ENCODE peak calls at places on chromosome 15, in seven cellular contexts. T, D, K, F, O, I and P are unnamed samples.

GRCh38 chr15:56491110-56491722 is 26.3 kb upstream of the MNS1 start:
- DNase-seq in O (peak), K (peak), F (peak), T (peak), D (peak), I (peak), P (peak)

GRCh38 chr15:75214293-75215096 is 12.8 kb downstream of the C15orf39 start:
- DNase-seq in F (no peak), K (no peak), D (no peak), T (no peak), I (no peak), O (no peak), P (no peak)

GRCh38 chr15:70323111-70323851 is 225.6 kb upstream of the TLE3 start:
- DNase-seq in F (peak), O (no peak), I (no peak), D (no peak), T (no peak), K (no peak), P (no peak)

GRCh38 chr15:100892013-100892355 is 12.4 kb downstream of the ALDH1A3 start:
- DNase-seq in F (peak), D (no peak), T (no peak), K (no peak), I (no peak), O (no peak), P (no peak)

GRCh38 chr15:87959080-87959479 is 297.5 kb downstream of the NTRK3 start:
- DNase-seq in K (no peak), T (no peak), D (no peak), O (no peak), F (no peak), I (no peak), P (no peak)

GRCh38 chr15:71588746-71589145 is 221.6 kb upstream of the NR2E3 start:
- DNase-seq in F (no peak), K (no peak), T (no peak), I (peak), O (no peak), D (no peak), P (no peak)

GRCh38 chr15:50881121-50882048 is 27.1 kb upstream of the AP4E1 start:
- DNase-seq in I (peak), K (no peak), D (no peak), F (no peak), O (no peak), T (no peak), P (no peak)

GRCh38 chr15:92112180-92112579 is 258.7 kb downstream of the SLCO3A1 start:
- DNase-seq in F (peak), T (no peak), K (no peak), I (no peak), O (peak), D (no peak), P (no peak)

GRCh38 chr15:68114356-68114755 is 60.2 kb downstream of the PIAS1 start:
- DNase-seq in T (no peak), I (no peak), K (no peak), O (no peak), F (no peak), D (no peak), P (no peak)

GRCh38 chr15:40421246-40422157 is 15.9 kb downstream of the IVD start:
- DNase-seq in K (peak), I (peak), D (peak), T (peak), F (peak), O (peak), P (peak)

GRCh38 chr15:43268111-43269105 is 1.7 kb upstream of the TGM5 start:
- DNase-seq in O (no peak), F (no peak), T (no peak), D (no peak), K (no peak), I (peak), P (no peak)

GRCh38 chr15:74889390-74889881 is 406 bp upstream of the MPI start:
- DNase-seq in F (peak), K (no peak), D (no peak), O (peak), T (no peak), I (no peak), P (no peak)

GRCh38 chr15:30991301-30992072 is at the start of gene MTMR10:
- DNase-seq in K (peak), T (peak), I (peak), F (peak), O (peak), D (peak), P (peak)

GRCh38 chr15:78956937-78957336 is 12.1 kb upstream of the CTSH start:
- DNase-seq in O (no peak), T (no peak), F (no peak), I (no peak), D (no peak), K (no peak), P (no peak)

GRCh38 chr15:51493892-51494291 is 128.7 kb downstream of the DMXL2 start:
- DNase-seq in O (no peak), T (no peak), I (no peak), K (no peak), F (no peak), D (no peak), P (no peak)

GRCh38 chr15:25465835-25466234 is 27.0 kb upstream of the UBE3A start:
- DNase-seq in I (peak), T (no peak), D (no peak), K (no peak), F (no peak), O (no peak), P (no peak)

GRCh38 chr15:41810651-41811431 is 17.1 kb upstream of the JMJD7 start:
- DNase-seq in T (no peak), I (no peak), O (no peak), K (no peak), F (no peak), D (no peak), P (no peak)

GRCh38 chr15:94287794-94288246 is 56.5 kb downstream of the MCTP2 start:
- DNase-seq in I (no peak), F (no peak), O (no peak), D (no peak), T (peak), K (no peak), P (no peak)

GRCh38 chr15:40743921-40744809 is 10.9 kb downstream of the RMDN3 start:
- DNase-seq in I (peak), T (peak), F (peak), O (no peak), D (peak), K (no peak), P (no peak)

GRCh38 chr15:60115579-60116415 is 111.7 kb downstream of the FOXB1 start:
- DNase-seq in I (peak), O (no peak), D (no peak), K (no peak), T (no peak), F (no peak), P (no peak)

GRCh38 chr15:98724495-98724894 is 76.2 kb downstream of the IGF1R start:
- DNase-seq in F (no peak), O (no peak), T (no peak), D (no peak), I (no peak), K (no peak), P (no peak)

GRCh38 chr15:60353245-60353940 is 44.4 kb downstream of the ANXA2 start:
- DNase-seq in D (no peak), I (no peak), K (no peak), O (no peak), T (no peak), F (no peak), P (no peak)

GRCh38 chr15:72195101-72195511 is 2.5 kb downstream of the GRAMD2A start:
- DNase-seq in T (no peak), O (no peak), F (no peak), K (no peak), I (no peak), D (no peak), P (no peak)

GRCh38 chr15:45121706-45122417 is 7.7 kb downstream of the DUOXA2 start:
- DNase-seq in O (no peak), I (peak), F (no peak), K (no peak), D (no peak), T (no peak), P (no peak)

GRCh38 chr15:43376017-43376705 is 5.3 kb downstream of the TUBGCP4 start:
- DNase-seq in K (no peak), T (peak), F (no peak), O (no peak), D (peak), I (peak), P (peak)

GRCh38 chr15:37783290-37783689 is 151.2 kb upstream of the TMCO5A start:
- DNase-seq in T (no peak), K (no peak), D (no peak), I (no peak), F (no peak), O (no peak), P (no peak)

GRCh38 chr15:96947296-96947695 is 616.8 kb downstream of the NR2F2 start:
- DNase-seq in T (no peak), I (no peak), K (no peak), F (no peak), O (no peak), D (no peak), P (no peak)

GRCh38 chr15:52496776-52497470 is 31.8 kb downstream of the MYO5A start:
- DNase-seq in I (peak), D (no peak), F (no peak), O (no peak), K (no peak), T (no peak), P (no peak)

GRCh38 chr15:70328137-70329115 is 230.7 kb upstream of the TLE3 start:
- DNase-seq in T (no peak), I (no peak), K (no peak), F (peak), O (no peak), D (no peak), P (peak)

GRCh38 chr15:77014137-77015081 is 19.5 kb downstream of the PSTPIP1 start:
- DNase-seq in K (no peak), O (no peak), I (no peak), D (no peak), T (no peak), F (no peak), P (peak)

GRCh38 chr15:74776851-74777768 is 4.8 kb upstream of the CSK start:
- DNase-seq in I (no peak), F (no peak), K (peak), D (peak), T (peak), O (no peak), P (no peak)

GRCh38 chr15:22961661-22962221 is 18.4 kb downstream of the CYFIP1 start:
- DNase-seq in K (no peak), F (peak), D (no peak), T (no peak), O (no peak), I (no peak), P (peak)

GRCh38 chr15:38520035-38520434 is 44.6 kb downstream of the RASGRP1 start:
- DNase-seq in K (no peak), D (no peak), O (no peak), T (no peak), I (no peak), F (no peak), P (no peak)

GRCh38 chr15:60555814-60556213 is 76.9 kb upstream of the ICE2 start:
- DNase-seq in I (no peak), K (no peak), F (no peak), D (no peak), T (no peak), O (no peak), P (no peak)